ENCODE peak calls at places on chromosomes 11 and 22, in seven cellular contexts. One of them, this sample, is unnamed.

GRCh38 chr11:83070878-83071640 is 638 bp downstream of the RAB30 start:
- DNase-seq in T-helper 2 cell: no peak
- DNase-seq in stimulated activated CD8-positive, alpha-beta memory T cell treated with anti-CD3 and anti-CD28 coated beads, Interleukin-4, amount 100 ng/mL, for 1 hour: no peak
- DNase-seq in body of pancreas: peak
- DNase-seq in H7: peak
- DNase-seq in T-cell: no peak
- DNase-seq in renal cortical epithelial cell: peak
- DNase-seq in this sample: no peak

GRCh38 chr22:47196493-47196849 is 434.0 kb downstream of the TBC1D22A start:
- DNase-seq in T-helper 2 cell: no peak
- DNase-seq in stimulated activated CD8-positive, alpha-beta memory T cell treated with anti-CD3 and anti-CD28 coated beads, Interleukin-4, amount 100 ng/mL, for 1 hour: no peak
- DNase-seq in body of pancreas: no peak
- DNase-seq in H7: no peak
- DNase-seq in T-cell: no peak
- DNase-seq in renal cortical epithelial cell: no peak
- DNase-seq in this sample: no peak

GRCh38 chr11:68948496-68948895 is 32.3 kb downstream of the MRGPRD start:
- DNase-seq in T-helper 2 cell: no peak
- DNase-seq in stimulated activated CD8-positive, alpha-beta memory T cell treated with anti-CD3 and anti-CD28 coated beads, Interleukin-4, amount 100 ng/mL, for 1 hour: no peak
- DNase-seq in body of pancreas: no peak
- DNase-seq in H7: no peak
- DNase-seq in T-cell: no peak
- DNase-seq in renal cortical epithelial cell: no peak
- DNase-seq in this sample: no peak

GRCh38 chr11:29119691-29120328 is 897.0 kb downstream of the KCNA4 start:
- DNase-seq in T-helper 2 cell: no peak
- DNase-seq in stimulated activated CD8-positive, alpha-beta memory T cell treated with anti-CD3 and anti-CD28 coated beads, Interleukin-4, amount 100 ng/mL, for 1 hour: no peak
- DNase-seq in body of pancreas: no peak
- DNase-seq in H7: no peak
- DNase-seq in T-cell: no peak
- DNase-seq in renal cortical epithelial cell: peak
- DNase-seq in this sample: no peak

GRCh38 chr22:38789606-38790005 is 4.3 kb downstream of the DNAL4 start:
- DNase-seq in T-helper 2 cell: no peak
- DNase-seq in stimulated activated CD8-positive, alpha-beta memory T cell treated with anti-CD3 and anti-CD28 coated beads, Interleukin-4, amount 100 ng/mL, for 1 hour: no peak
- DNase-seq in body of pancreas: no peak
- DNase-seq in H7: no peak
- DNase-seq in T-cell: no peak
- DNase-seq in renal cortical epithelial cell: no peak
- DNase-seq in this sample: no peak

GRCh38 chr11:46240371-46240770 is 37.1 kb upstream of the CREB3L1 start:
- DNase-seq in T-helper 2 cell: no peak
- DNase-seq in stimulated activated CD8-positive, alpha-beta memory T cell treated with anti-CD3 and anti-CD28 coated beads, Interleukin-4, amount 100 ng/mL, for 1 hour: no peak
- DNase-seq in body of pancreas: no peak
- DNase-seq in H7: no peak
- DNase-seq in T-cell: no peak
- DNase-seq in renal cortical epithelial cell: no peak
- DNase-seq in this sample: no peak

GRCh38 chr22:20437253-20438065 is at the start of gene SCARF2:
- DNase-seq in T-helper 2 cell: no peak
- DNase-seq in stimulated activated CD8-positive, alpha-beta memory T cell treated with anti-CD3 and anti-CD28 coated beads, Interleukin-4, amount 100 ng/mL, for 1 hour: no peak
- DNase-seq in body of pancreas: peak
- DNase-seq in H7: peak
- DNase-seq in T-cell: no peak
- DNase-seq in renal cortical epithelial cell: no peak
- DNase-seq in this sample: no peak

GRCh38 chr11:45577755-45578154 is 87.7 kb downstream of the CHST1 start:
- DNase-seq in T-helper 2 cell: no peak
- DNase-seq in stimulated activated CD8-positive, alpha-beta memory T cell treated with anti-CD3 and anti-CD28 coated beads, Interleukin-4, amount 100 ng/mL, for 1 hour: no peak
- DNase-seq in body of pancreas: no peak
- DNase-seq in H7: peak
- DNase-seq in T-cell: no peak
- DNase-seq in renal cortical epithelial cell: no peak
- DNase-seq in this sample: no peak

GRCh38 chr22:29269731-29270474 is 1.8 kb downstream of the EWSR1 start:
- DNase-seq in T-helper 2 cell: no peak
- DNase-seq in stimulated activated CD8-positive, alpha-beta memory T cell treated with anti-CD3 and anti-CD28 coated beads, Interleukin-4, amount 100 ng/mL, for 1 hour: no peak
- DNase-seq in body of pancreas: peak
- DNase-seq in H7: no peak
- DNase-seq in T-cell: no peak
- DNase-seq in renal cortical epithelial cell: peak
- DNase-seq in this sample: no peak

GRCh38 chr11:47924184-47924671 is 56.1 kb upstream of the PTPRJ start:
- DNase-seq in T-helper 2 cell: no peak
- DNase-seq in stimulated activated CD8-positive, alpha-beta memory T cell treated with anti-CD3 and anti-CD28 coated beads, Interleukin-4, amount 100 ng/mL, for 1 hour: no peak
- DNase-seq in body of pancreas: peak
- DNase-seq in H7: no peak
- DNase-seq in T-cell: no peak
- DNase-seq in renal cortical epithelial cell: peak
- DNase-seq in this sample: no peak

GRCh38 chr11:92662580-92662979 is 306.9 kb upstream of the MTNR1B start:
- DNase-seq in T-helper 2 cell: no peak
- DNase-seq in stimulated activated CD8-positive, alpha-beta memory T cell treated with anti-CD3 and anti-CD28 coated beads, Interleukin-4, amount 100 ng/mL, for 1 hour: no peak
- DNase-seq in body of pancreas: no peak
- DNase-seq in H7: no peak
- DNase-seq in T-cell: no peak
- DNase-seq in renal cortical epithelial cell: no peak
- DNase-seq in this sample: no peak

GRCh38 chr22:38442967-38443674 is 11.9 kb downstream of the KCNJ4 start:
- DNase-seq in T-helper 2 cell: no peak
- DNase-seq in stimulated activated CD8-positive, alpha-beta memory T cell treated with anti-CD3 and anti-CD28 coated beads, Interleukin-4, amount 100 ng/mL, for 1 hour: no peak
- DNase-seq in body of pancreas: no peak
- DNase-seq in H7: no peak
- DNase-seq in T-cell: no peak
- DNase-seq in renal cortical epithelial cell: peak
- DNase-seq in this sample: no peak

GRCh38 chr22:27919943-27920755 is 1.1 kb upstream of the PITPNB start:
- DNase-seq in T-helper 2 cell: no peak
- DNase-seq in stimulated activated CD8-positive, alpha-beta memory T cell treated with anti-CD3 and anti-CD28 coated beads, Interleukin-4, amount 100 ng/mL, for 1 hour: no peak
- DNase-seq in body of pancreas: peak
- DNase-seq in H7: peak
- DNase-seq in T-cell: no peak
- DNase-seq in renal cortical epithelial cell: peak
- DNase-seq in this sample: no peak

GRCh38 chr11:34223021-34223813 is 117.8 kb downstream of the NAT10 start:
- DNase-seq in T-helper 2 cell: no peak
- DNase-seq in stimulated activated CD8-positive, alpha-beta memory T cell treated with anti-CD3 and anti-CD28 coated beads, Interleukin-4, amount 100 ng/mL, for 1 hour: no peak
- DNase-seq in body of pancreas: peak
- DNase-seq in H7: peak
- DNase-seq in T-cell: no peak
- DNase-seq in renal cortical epithelial cell: peak
- DNase-seq in this sample: no peak

GRCh38 chr11:19520681-19521080 is 192.0 kb upstream of the NAV2 start:
- DNase-seq in T-helper 2 cell: no peak
- DNase-seq in stimulated activated CD8-positive, alpha-beta memory T cell treated with anti-CD3 and anti-CD28 coated beads, Interleukin-4, amount 100 ng/mL, for 1 hour: no peak
- DNase-seq in body of pancreas: no peak
- DNase-seq in H7: no peak
- DNase-seq in T-cell: no peak
- DNase-seq in renal cortical epithelial cell: no peak
- DNase-seq in this sample: no peak

GRCh38 chr11:66766681-66767080 is 37.7 kb upstream of the SPTBN2 start:
- DNase-seq in T-helper 2 cell: no peak
- DNase-seq in stimulated activated CD8-positive, alpha-beta memory T cell treated with anti-CD3 and anti-CD28 coated beads, Interleukin-4, amount 100 ng/mL, for 1 hour: no peak
- DNase-seq in body of pancreas: no peak
- DNase-seq in H7: no peak
- DNase-seq in T-cell: no peak
- DNase-seq in renal cortical epithelial cell: no peak
- DNase-seq in this sample: no peak

This sample was measured in GM12892.